ENCODE peak calls at places on chromosomes 7 and 10, in seven cellular contexts. One of them, this sample, is unnamed.

GRCh38 chr10:14586901-14587300 is 187.8 kb downstream of the FAM107B start:
- DNase-seq in hepatocyte: peak
- DNase-seq in ascending aorta: no peak
- DNase-seq in heart left ventricle: no peak
- DNase-seq in suprapubic skin: no peak
- DNase-seq in mammary epithelial cell: peak
- DNase-seq in colonic mucosa: no peak
- DNase-seq in this sample: no peak

GRCh38 chr7:41219276-41219675 is 483.6 kb downstream of the INHBA start:
- DNase-seq in suprapubic skin: no peak
- DNase-seq in colonic mucosa: no peak
- DNase-seq in ascending aorta: no peak
- DNase-seq in mammary epithelial cell: peak
- DNase-seq in hepatocyte: no peak
- DNase-seq in heart left ventricle: no peak
- DNase-seq in this sample: no peak

GRCh38 chr10:116796910-116797513 is 52.3 kb upstream of the ENO4 start:
- DNase-seq in suprapubic skin: peak
- DNase-seq in colonic mucosa: peak
- DNase-seq in ascending aorta: no peak
- DNase-seq in heart left ventricle: peak
- DNase-seq in hepatocyte: peak
- DNase-seq in mammary epithelial cell: peak
- DNase-seq in this sample: peak

GRCh38 chr7:20797174-20798080 is 10.7 kb upstream of the SP8 start:
- DNase-seq in mammary epithelial cell: peak
- DNase-seq in colonic mucosa: peak
- DNase-seq in heart left ventricle: no peak
- DNase-seq in ascending aorta: no peak
- DNase-seq in hepatocyte: no peak
- DNase-seq in suprapubic skin: no peak
- DNase-seq in this sample: no peak

GRCh38 chr7:150384406-150385239 is 5.5 kb downstream of the ZNF775 start:
- DNase-seq in mammary epithelial cell: no peak
- DNase-seq in ascending aorta: no peak
- DNase-seq in colonic mucosa: no peak
- DNase-seq in suprapubic skin: no peak
- DNase-seq in hepatocyte: no peak
- DNase-seq in heart left ventricle: no peak
- DNase-seq in this sample: no peak

GRCh38 chr10:119933179-119933578 is 40.6 kb downstream of the SEC23IP start:
- DNase-seq in colonic mucosa: no peak
- DNase-seq in hepatocyte: peak
- DNase-seq in mammary epithelial cell: no peak
- DNase-seq in ascending aorta: no peak
- DNase-seq in suprapubic skin: no peak
- DNase-seq in heart left ventricle: no peak
- DNase-seq in this sample: no peak

GRCh38 chr10:1363466-1364121 is 307.4 kb downstream of the WDR37 start:
- DNase-seq in ascending aorta: peak
- DNase-seq in suprapubic skin: no peak
- DNase-seq in colonic mucosa: peak
- DNase-seq in heart left ventricle: no peak
- DNase-seq in hepatocyte: no peak
- DNase-seq in mammary epithelial cell: no peak
- DNase-seq in this sample: no peak

GRCh38 chr7:88635149-88635548 is 124.4 kb upstream of the ZNF804B start:
- DNase-seq in mammary epithelial cell: no peak
- DNase-seq in suprapubic skin: no peak
- DNase-seq in colonic mucosa: no peak
- DNase-seq in heart left ventricle: no peak
- DNase-seq in hepatocyte: no peak
- DNase-seq in ascending aorta: no peak
- DNase-seq in this sample: no peak

GRCh38 chr10:58019863-58020537 is 247.7 kb downstream of the IPMK start:
- DNase-seq in colonic mucosa: no peak
- DNase-seq in hepatocyte: no peak
- DNase-seq in heart left ventricle: no peak
- DNase-seq in ascending aorta: no peak
- DNase-seq in mammary epithelial cell: no peak
- DNase-seq in suprapubic skin: no peak
- DNase-seq in this sample: no peak

GRCh38 chr10:116324227-116324950 is at the start of gene CCDC172:
- DNase-seq in ascending aorta: no peak
- DNase-seq in heart left ventricle: no peak
- DNase-seq in mammary epithelial cell: no peak
- DNase-seq in colonic mucosa: no peak
- DNase-seq in hepatocyte: no peak
- DNase-seq in suprapubic skin: no peak
- DNase-seq in this sample: no peak

GRCh38 chr10:100341953-100342626 is 4.9 kb upstream of the SCD start:
- DNase-seq in ascending aorta: peak
- DNase-seq in hepatocyte: peak
- DNase-seq in suprapubic skin: no peak
- DNase-seq in colonic mucosa: peak
- DNase-seq in mammary epithelial cell: peak
- DNase-seq in heart left ventricle: peak
- DNase-seq in this sample: peak

GRCh38 chr10:22253578-22253882 is 35.7 kb upstream of the EBLN1 start:
- DNase-seq in colonic mucosa: peak
- DNase-seq in suprapubic skin: peak
- DNase-seq in heart left ventricle: peak
- DNase-seq in mammary epithelial cell: no peak
- DNase-seq in hepatocyte: no peak
- DNase-seq in ascending aorta: peak
- DNase-seq in this sample: no peak

GRCh38 chr7:140673770-140674155 is 1.0 kb downstream of the ADCK2 start:
- DNase-seq in mammary epithelial cell: no peak
- DNase-seq in heart left ventricle: no peak
- DNase-seq in colonic mucosa: peak
- DNase-seq in hepatocyte: no peak
- DNase-seq in suprapubic skin: no peak
- DNase-seq in ascending aorta: no peak
- DNase-seq in this sample: no peak

GRCh38 chr10:49614242-49615198 is 683 bp downstream of the CHAT start:
- DNase-seq in hepatocyte: no peak
- DNase-seq in ascending aorta: peak
- DNase-seq in mammary epithelial cell: no peak
- DNase-seq in heart left ventricle: no peak
- DNase-seq in suprapubic skin: peak
- DNase-seq in colonic mucosa: no peak
- DNase-seq in this sample: no peak

GRCh38 chr7:99362801-99363200 is 11.7 kb upstream of the ARPC1B start:
- DNase-seq in ascending aorta: no peak
- DNase-seq in mammary epithelial cell: no peak
- DNase-seq in heart left ventricle: no peak
- DNase-seq in hepatocyte: no peak
- DNase-seq in colonic mucosa: no peak
- DNase-seq in suprapubic skin: no peak
- DNase-seq in this sample: no peak

GRCh38 chr7:24936121-24936824 is 43.7 kb downstream of the OSBPL3 start:
- DNase-seq in heart left ventricle: no peak
- DNase-seq in mammary epithelial cell: no peak
- DNase-seq in suprapubic skin: no peak
- DNase-seq in colonic mucosa: no peak
- DNase-seq in ascending aorta: no peak
- DNase-seq in hepatocyte: no peak
- DNase-seq in this sample: no peak
- H3K27ac ChIP-seq in heart left ventricle: no peak
- H3K27ac ChIP-seq in mammary epithelial cell: peak
- H3K27ac ChIP-seq in suprapubic skin: no peak
- H3K27ac ChIP-seq in colonic mucosa: no peak
- H3K27ac ChIP-seq in ascending aorta: no peak
- H3K27ac ChIP-seq in hepatocyte: no peak
- H3K27ac ChIP-seq in this sample: no peak

GRCh38 chr7:101998904-101999236 is 181.4 kb downstream of the CUX1 start:
- DNase-seq in hepatocyte: no peak
- DNase-seq in suprapubic skin: no peak
- DNase-seq in heart left ventricle: no peak
- DNase-seq in colonic mucosa: no peak
- DNase-seq in mammary epithelial cell: no peak
- DNase-seq in ascending aorta: no peak
- DNase-seq in this sample: no peak

GRCh38 chr7:101996876-101997275 is 179.4 kb downstream of the CUX1 start:
- DNase-seq in colonic mucosa: no peak
- DNase-seq in suprapubic skin: no peak
- DNase-seq in mammary epithelial cell: no peak
- DNase-seq in ascending aorta: no peak
- DNase-seq in hepatocyte: no peak
- DNase-seq in heart left ventricle: no peak
- DNase-seq in this sample: no peak

GRCh38 chr7:101998029-101998903 is 180.8 kb downstream of the CUX1 start:
- DNase-seq in colonic mucosa: no peak
- DNase-seq in heart left ventricle: no peak
- DNase-seq in suprapubic skin: no peak
- DNase-seq in mammary epithelial cell: no peak
- DNase-seq in hepatocyte: no peak
- DNase-seq in ascending aorta: no peak
- DNase-seq in this sample: no peak

GRCh38 chr7:101999420-101999819 is 182.0 kb downstream of the CUX1 start:
- DNase-seq in heart left ventricle: no peak
- DNase-seq in hepatocyte: no peak
- DNase-seq in suprapubic skin: no peak
- DNase-seq in ascending aorta: no peak
- DNase-seq in colonic mucosa: no peak
- DNase-seq in mammary epithelial cell: no peak
- DNase-seq in this sample: no peak

GRCh38 chr7:102000123-102000522 is 182.7 kb downstream of the CUX1 start:
- DNase-seq in ascending aorta: no peak
- DNase-seq in suprapubic skin: no peak
- DNase-seq in mammary epithelial cell: no peak
- DNase-seq in colonic mucosa: no peak
- DNase-seq in hepatocyte: no peak
- DNase-seq in heart left ventricle: no peak
- DNase-seq in this sample: no peak
- H3K27ac ChIP-seq in ascending aorta: no peak
- H3K27ac ChIP-seq in suprapubic skin: no peak
- H3K27ac ChIP-seq in mammary epithelial cell: no peak
- H3K27ac ChIP-seq in colonic mucosa: no peak
- H3K27ac ChIP-seq in hepatocyte: no peak
- H3K27ac ChIP-seq in heart left ventricle: no peak
- H3K27ac ChIP-seq in this sample: no peak

GRCh38 chr7:2911466-2911865 is 67.4 kb upstream of the GNA12 start:
- DNase-seq in ascending aorta: no peak
- DNase-seq in suprapubic skin: no peak
- DNase-seq in colonic mucosa: no peak
- DNase-seq in mammary epithelial cell: no peak
- DNase-seq in hepatocyte: no peak
- DNase-seq in heart left ventricle: no peak
- DNase-seq in this sample: no peak
- H3K27ac ChIP-seq in ascending aorta: no peak
- H3K27ac ChIP-seq in suprapubic skin: no peak
- H3K27ac ChIP-seq in colonic mucosa: no peak
- H3K27ac ChIP-seq in mammary epithelial cell: no peak
- H3K27ac ChIP-seq in hepatocyte: no peak
- H3K27ac ChIP-seq in heart left ventricle: no peak
- H3K27ac ChIP-seq in this sample: no peak

GRCh38 chr10:89118091-89118490 is 89.0 kb downstream of the CH25H start:
- DNase-seq in mammary epithelial cell: peak
- DNase-seq in suprapubic skin: no peak
- DNase-seq in hepatocyte: no peak
- DNase-seq in colonic mucosa: no peak
- DNase-seq in ascending aorta: no peak
- DNase-seq in heart left ventricle: no peak
- DNase-seq in this sample: peak

GRCh38 chr10:89115876-89116627 is 91.1 kb downstream of the CH25H start:
- DNase-seq in suprapubic skin: no peak
- DNase-seq in colonic mucosa: no peak
- DNase-seq in heart left ventricle: no peak
- DNase-seq in mammary epithelial cell: peak
- DNase-seq in hepatocyte: no peak
- DNase-seq in ascending aorta: no peak
- DNase-seq in this sample: peak

GRCh38 chr10:89119651-89120050 is 87.5 kb downstream of the CH25H start:
- DNase-seq in mammary epithelial cell: no peak
- DNase-seq in hepatocyte: no peak
- DNase-seq in ascending aorta: no peak
- DNase-seq in heart left ventricle: no peak
- DNase-seq in colonic mucosa: no peak
- DNase-seq in suprapubic skin: no peak
- DNase-seq in this sample: no peak

DNA sequence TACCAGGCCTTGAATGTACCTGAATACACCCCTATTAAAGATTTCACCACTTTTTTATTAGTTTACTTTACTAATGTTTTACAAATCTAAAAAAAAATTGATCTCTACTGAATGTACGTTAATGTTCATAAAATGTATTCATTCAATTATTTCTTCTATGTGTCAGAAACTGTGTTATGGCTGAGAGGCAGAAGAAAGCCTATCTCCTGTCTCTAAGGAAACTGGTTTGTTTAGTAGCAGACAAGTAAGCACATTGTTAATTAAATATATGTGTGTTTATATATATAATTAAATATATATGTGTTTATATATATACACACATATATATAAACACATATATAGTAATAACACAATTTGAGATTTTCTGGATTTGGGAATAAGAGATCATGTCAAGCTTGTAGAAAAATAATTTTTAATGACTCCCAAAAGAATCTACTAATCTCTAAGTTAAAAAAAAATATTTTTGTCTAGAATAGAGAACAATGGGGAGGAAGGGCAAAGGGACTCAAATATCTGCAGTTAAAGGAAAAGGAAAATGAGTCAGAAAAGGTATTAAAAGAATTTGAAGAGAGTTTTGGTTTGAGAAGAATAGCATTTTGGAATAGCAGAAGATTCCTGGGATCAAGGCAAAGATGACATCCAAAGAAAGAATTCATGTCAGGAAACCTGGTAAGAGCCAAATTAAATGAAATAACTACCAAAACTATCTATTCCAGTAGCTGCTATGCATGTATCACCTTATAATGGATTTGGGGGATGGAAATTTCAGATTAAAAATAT is 92.1 kb downstream of the CH25H start:
- DNase-seq in heart left ventricle: no peak
- DNase-seq in hepatocyte: no peak
- DNase-seq in colonic mucosa: no peak
- DNase-seq in ascending aorta: no peak
- DNase-seq in mammary epithelial cell: no peak
- DNase-seq in suprapubic skin: no peak
- DNase-seq in this sample: no peak
- H3K27ac ChIP-seq in heart left ventricle: no peak
- H3K27ac ChIP-seq in hepatocyte: no peak
- H3K27ac ChIP-seq in colonic mucosa: no peak
- H3K27ac ChIP-seq in ascending aorta: no peak
- H3K27ac ChIP-seq in mammary epithelial cell: no peak
- H3K27ac ChIP-seq in suprapubic skin: no peak
- H3K27ac ChIP-seq in this sample: no peak

This sample was measured in RWPE1.